ENCODE peak calls at places on chromosome 11, in five cellular contexts. Q is A172, R is mucosa of descending colon, E is NCI-H774, F is iris pigment epithelial cell. I is an unnamed sample.
A peak's percentile ranks its signal among the peaks of the same experiment; 100 is the strongest.

GRCh38 chr11:50037282-50037681 is 4.6 kb downstream of the OR4C45 start:
- DNase-seq in E (no peak), F (peak; percentile 0), Q (no peak), R (no peak), I (no peak)

GRCh38 chr11:131762346-131763110 is 392.1 kb downstream of the NTM start:
- DNase-seq in F (no peak), E (no peak), R (no peak), Q (no peak), I (no peak)

GRCh38 chr11:125874556-125875124 is 12.8 kb upstream of the HYLS1 start:
- DNase-seq in Q (peak; percentile 54), F (peak; percentile 67), R (peak; percentile 83), E (peak; percentile 51), I (peak; percentile 38)

GRCh38 chr11:69210660-69211035 is 54.9 kb downstream of the SMIM38 start:
- DNase-seq in E (no peak), F (no peak), R (no peak), Q (no peak), I (no peak)

GRCh38 chr11:1281326-1281973 is 28.0 kb downstream of the TOLLIP start:
- DNase-seq in R (no peak), E (no peak), F (peak; percentile 41), Q (no peak), I (no peak)

GRCh38 chr11:112082729-112083128 is 3.8 kb downstream of the TIMM8B start:
- DNase-seq in Q (peak; percentile 59), E (no peak), R (no peak), F (peak; percentile 96), I (no peak)

GRCh38 chr11:8934735-8935478 is 2.2 kb upstream of the C11orf16 start:
- DNase-seq in Q (peak; percentile 87), R (no peak), E (no peak), F (peak; percentile 91), I (peak; percentile 53)

GRCh38 chr11:130456276-130456675 is 7.8 kb downstream of the ADAMTS15 start:
- DNase-seq in E (no peak), F (no peak), R (no peak), Q (no peak), I (no peak)

GRCh38 chr11:46537851-46538295 is 56.0 kb downstream of the AMBRA1 start:
- DNase-seq in Q (peak; percentile 85), E (peak; percentile 80), R (peak; percentile 69), F (peak; percentile 77), I (peak; percentile 61)

GRCh38 chr11:34354782-34355181 is 3.0 kb downstream of the ABTB2 start:
- DNase-seq in Q (peak; percentile 60), R (no peak), F (peak; percentile 39), E (no peak), I (no peak)

GRCh38 chr11:15956302-15956701 is 400.0 kb downstream of the SOX6 start:
- DNase-seq in F (no peak), R (no peak), E (no peak), Q (no peak), I (no peak)

GRCh38 chr11:57787920-57788716 is 26.5 kb downstream of the CTNND1 start:
- DNase-seq in R (no peak), Q (no peak), E (no peak), F (peak; percentile 55), I (no peak)

GRCh38 chr11:38788591-38788990 is 2190.6 kb upstream of the RAG2 start:
- DNase-seq in F (no peak), R (no peak), Q (no peak), E (no peak), I (no peak)

GRCh38 chr11:61266602-61267001 is 25.6 kb downstream of the PGA5 start:
- DNase-seq in E (no peak), R (no peak), Q (peak; percentile 40), F (peak; percentile 56), I (peak; percentile 40)

GRCh38 chr11:48052183-48053040 is 72.1 kb downstream of the PTPRJ start:
- DNase-seq in F (peak; percentile 65), R (no peak), Q (peak; percentile 62), E (no peak), I (peak; percentile 34)

GRCh38 chr11:97140885-97141494 is 751.2 kb downstream of the JRKL start:
- DNase-seq in F (peak; percentile 3), R (peak; percentile 21), Q (peak; percentile 28), E (peak; percentile 7), I (peak; percentile 0)

GRCh38 chr11:129951201-129951882 is 51.3 kb downstream of the PRDM10 start:
- DNase-seq in Q (no peak), E (no peak), F (no peak), R (no peak), I (no peak)

GRCh38 chr11:5280582-5281102 is 10.9 kb upstream of the HBE1 start:
- DNase-seq in F (peak; percentile 99), R (peak; percentile 13), Q (peak; percentile 100), E (peak; percentile 19), I (peak; percentile 88)

GRCh38 chr11:10064828-10065227 is 229.2 kb downstream of the SBF2 start:
- DNase-seq in R (no peak), E (no peak), F (no peak), Q (no peak), I (no peak)

GRCh38 chr11:104531894-104532293 is 366.4 kb downstream of the CASP12 start:
- DNase-seq in R (no peak), F (no peak), Q (no peak), E (no peak), I (no peak)

GRCh38 chr11:133239530-133239929 is 292.8 kb downstream of the OPCML start:
- DNase-seq in Q (no peak), R (no peak), E (no peak), F (no peak), I (no peak)

GRCh38 chr11:99066609-99067008 is 45.9 kb downstream of the CNTN5 start:
- DNase-seq in E (peak; percentile 52), R (no peak), F (no peak), Q (no peak), I (no peak)

GRCh38 chr11:86623736-86624135 is 48.7 kb downstream of the ME3 start:
- DNase-seq in R (no peak), F (no peak), E (no peak), Q (no peak), I (no peak)

GRCh38 chr11:46348566-46348981 is 1.3 kb downstream of the DGKZ start:
- DNase-seq in F (no peak), R (peak; percentile 48), E (no peak), Q (no peak), I (no peak)

GRCh38 chr11:62671604-62672528 is at the start of the genes LBHD1 and UQCC3:
- DNase-seq in Q (peak; percentile 86), R (peak; percentile 89), F (peak; percentile 88), E (peak; percentile 87), I (peak; percentile 62)

GRCh38 chr11:62140302-62141110 is 16.7 kb downstream of the INCENP start:
- DNase-seq in R (no peak), Q (no peak), F (no peak), E (no peak), I (no peak)

I was measured in H54.